ENCODE peak calls at places on chromosome 19, in four cellular contexts. G is T-cell; Q is amygdala; L is stimulated activated naive CD8-positive, alpha-beta T cell treated with anti-CD3 and anti-CD28 coated beads, Interleukin-15, Interleukin-2, amounts not matched to agents 100 U/mL and 50 U/mL, for 24 hours. J is an unnamed sample.

GRCh38 chr19:1363599-1363998 is 20.1 kb upstream of the NDUFS7 start:
- DNase-seq in G (no peak), Q (no peak), L (no peak), J (peak)

GRCh38 chr19:44093931-44094765 is at the start of gene ZNF224:
- DNase-seq in G (peak), Q (peak), L (peak), J (peak)

GRCh38 chr19:18603255-18603957 is 3.2 kb downstream of the CRLF1 start:
- DNase-seq in G (no peak), Q (no peak), L (peak), J (no peak)

GRCh38 chr19:27774827-27775226 is 1438.1 kb downstream of the UQCRFS1 start:
- DNase-seq in G (no peak), Q (no peak), L (peak), J (no peak)

GRCh38 chr19:11191273-11191755 is 6.0 kb downstream of the KANK2 start:
- DNase-seq in G (no peak), Q (no peak), L (peak), J (no peak)

GRCh38 chr19:12611361-12611699 is 610 bp downstream of the ZNF791 start:
- DNase-seq in G (no peak), Q (no peak), L (no peak), J (no peak)

GRCh38 chr19:31154021-31154420 is 195.2 kb downstream of the TSHZ3 start:
- DNase-seq in G (no peak), Q (no peak), L (no peak), J (no peak)

GRCh38 chr19:3374369-3375112 is 8.2 kb downstream of the NFIC start:
- DNase-seq in G (no peak), Q (no peak), L (no peak), J (no peak)

GRCh38 chr19:48614436-48615144 is at the start of gene FAM83E:
- DNase-seq in G (no peak), Q (no peak), L (peak), J (no peak)

GRCh38 chr19:48094843-48095203 is 15.8 kb downstream of the PLA2G4C start:
- DNase-seq in G (no peak), Q (no peak), L (no peak), J (no peak)

GRCh38 chr19:45629704-45630103 is 9.5 kb downstream of the EML2 start:
- DNase-seq in G (no peak), Q (no peak), L (no peak), J (no peak)

GRCh38 chr19:13103961-13104847 is 1.5 kb upstream of the LYL1 start:
- DNase-seq in G (peak), Q (no peak), L (peak), J (peak)

GRCh38 chr19:48760514-48761221 is 5.3 kb downstream of the FGF21 start:
- DNase-seq in G (no peak), Q (no peak), L (peak), J (no peak)

J was measured in KG1.